ENCODE peak calls at places on chromosomes 1 and 21, in nine cellular contexts. R is RWPE1, X is psoas muscle, A is upper lobe of right lung, C is GM10248, E is sigmoid colon, S is MM.1S, W is dorsolateral prefrontal cortex, L is endothelial cell. U is an unnamed sample.

GRCh38 chr1:202156590-202156989 is 3.8 kb downstream of the PTPN7 start:
- DNase-seq in A (no peak), E (no peak), X (no peak), S (no peak), C (no peak), R (no peak), W (no peak), L (no peak), U (no peak)

GRCh38 chr1:100847481-100847880 is 47.2 kb downstream of the EXTL2 start:
- DNase-seq in A (no peak), C (no peak), X (no peak), L (no peak), R (no peak), E (no peak), W (no peak), S (no peak), U (no peak)

GRCh38 chr1:63317007-63317813 is 5.2 kb upstream of the FOXD3 start:
- DNase-seq in L (peak; percentile 84), C (peak; percentile 85), S (peak; percentile 92), A (peak; percentile 92), E (peak; percentile 80), X (peak; percentile 62), R (peak; percentile 66), W (no peak), U (peak; percentile 83)

GRCh38 chr1:180507826-180508724 is 5.7 kb upstream of the ACBD6 start:
- DNase-seq in C (no peak), E (no peak), R (no peak), L (no peak), W (no peak), A (no peak), S (no peak), X (no peak), U (no peak)

GRCh38 chr1:98702976-98703375 is 41.5 kb downstream of the SNX7 start:
- DNase-seq in E (no peak), C (no peak), A (no peak), X (no peak), S (no peak), R (no peak), L (no peak), W (no peak), U (no peak)

GRCh38 chr21:33157303-33157702 is 72.4 kb upstream of the IFNAR2 start:
- DNase-seq in R (no peak), L (no peak), W (no peak), S (no peak), E (no peak), A (no peak), X (no peak), C (no peak), U (no peak)

GRCh38 chr1:234647245-234647644 is 37.3 kb upstream of the IRF2BP2 start:
- DNase-seq in A (no peak), L (no peak), E (no peak), R (no peak), S (peak; percentile 75), X (no peak), W (no peak), C (no peak), U (no peak)

GRCh38 chr1:174999926-175000696 is at the start of gene CACYBP:
- DNase-seq in S (peak; percentile 56), E (no peak), R (no peak), C (no peak), X (peak; percentile 55), A (no peak), L (no peak), W (peak; percentile 34), U (no peak)

GRCh38 chr1:7630378-7630777 is 140.7 kb upstream of the VAMP3 start:
- DNase-seq in W (no peak), C (no peak), S (no peak), L (no peak), R (no peak), X (no peak), E (no peak), A (no peak), U (no peak)

GRCh38 chr1:58908539-58909161 is 124.8 kb upstream of the JUN start:
- DNase-seq in X (no peak), S (no peak), L (no peak), A (no peak), W (no peak), C (no peak), E (no peak), R (no peak), U (no peak)

GRCh38 chr1:24786191-24786590 is 40.9 kb downstream of the CLIC4 start:
- DNase-seq in R (peak; percentile 36), A (no peak), E (no peak), W (no peak), S (no peak), X (no peak), C (no peak), L (no peak), U (no peak)

GRCh38 chr21:46295177-46295711 is 9.1 kb downstream of the YBEY start:
- DNase-seq in A (no peak), L (no peak), E (no peak), S (no peak), W (no peak), X (peak; percentile 41), R (no peak), C (no peak), U (no peak)

GRCh38 chr1:99264201-99265021 is at the start of gene PLPPR4:
- DNase-seq in W (peak; percentile 18), S (no peak), C (peak; percentile 8), A (peak; percentile 73), X (peak; percentile 57), R (peak; percentile 5), L (peak; percentile 61), E (peak; percentile 63), U (peak; percentile 2)

GRCh38 chr1:19260211-19261138 is 8.9 kb downstream of the MRTO4 start:
- DNase-seq in E (no peak), X (no peak), A (peak; percentile 69), C (no peak), L (no peak), R (peak; percentile 70), W (no peak), S (no peak), U (no peak)

GRCh38 chr1:54794401-54795099 is 6.6 kb downstream of the TTC22 start:
- DNase-seq in S (no peak), R (no peak), W (no peak), E (no peak), C (no peak), A (no peak), X (no peak), L (no peak), U (no peak)

GRCh38 chr21:38165466-38166213 is 91.2 kb upstream of the KCNJ15 start:
- DNase-seq in R (no peak), A (no peak), L (no peak), C (no peak), W (peak; percentile 71), E (no peak), S (no peak), X (no peak), U (no peak)

GRCh38 chr21:37082375-37082774 is 9.3 kb downstream of the TTC3 start:
- DNase-seq in R (no peak), S (no peak), W (no peak), X (no peak), A (no peak), E (no peak), C (no peak), L (no peak), U (no peak)
- TF ChIP-seq CTCF in R (no peak), S (no peak), W (no peak), X (no peak), A (no peak), E (no peak), C (no peak), L (no peak), U (no peak)

DNA sequence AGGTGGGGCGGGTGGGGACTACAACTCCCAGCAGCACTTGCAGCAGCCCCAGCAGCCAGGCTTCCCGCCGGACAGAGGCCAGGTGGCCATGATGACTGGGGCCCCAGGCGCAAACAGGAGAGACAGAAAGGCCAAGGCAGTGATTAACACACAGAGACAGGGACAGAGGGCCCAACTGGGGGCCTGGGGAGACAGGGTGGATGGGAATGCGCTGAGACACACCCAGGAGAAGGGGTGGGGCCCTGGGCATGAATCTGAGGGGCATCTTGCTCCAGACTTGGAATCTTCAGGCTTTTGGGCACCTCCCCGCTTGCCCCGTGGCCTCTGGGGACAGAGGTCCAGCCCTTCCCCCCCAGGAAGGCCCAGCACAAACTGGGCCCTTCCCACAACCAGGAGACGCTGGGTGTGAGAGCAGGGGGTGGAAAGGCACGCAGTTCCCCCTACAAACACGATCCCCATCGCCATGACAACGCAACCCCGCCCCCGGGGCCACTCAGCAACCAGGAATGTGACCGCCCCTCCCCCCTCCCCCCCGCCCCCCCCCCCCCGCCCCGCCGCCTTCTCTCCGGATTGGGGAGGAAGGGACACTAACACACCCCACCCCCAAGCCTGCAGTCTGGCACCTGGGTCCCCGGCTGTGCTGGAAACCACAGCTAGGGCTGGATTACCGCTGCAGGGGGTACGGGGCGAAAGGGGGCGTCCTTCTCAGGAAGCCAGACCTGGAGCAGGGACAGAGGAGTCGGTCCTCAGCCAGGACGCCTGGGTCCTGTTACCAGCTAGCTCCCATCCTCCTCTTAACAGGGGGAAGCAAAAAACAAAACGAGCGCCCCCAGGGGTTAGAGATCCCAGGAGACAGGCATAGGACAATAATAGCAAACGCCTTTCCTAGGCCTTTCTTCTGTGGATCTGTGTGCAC is 4.5 kb downstream of the HDGF start:
- DNase-seq in L (peak; percentile 91), W (peak; percentile 81), X (peak; percentile 97), C (peak; percentile 62), E (peak; percentile 98), S (no peak), A (peak; percentile 95), R (peak; percentile 92), U (peak; percentile 48)
- TF ChIP-seq CTCF in L (no peak), W (no peak), X (no peak), C (no peak), E (no peak), S (peak; percentile 25), A (peak; percentile 14), R (no peak), U (peak; percentile 23)

GRCh38 chr1:43590389-43590788 is 59.6 kb upstream of the KDM4A start:
- DNase-seq in C (no peak), A (no peak), S (no peak), L (no peak), W (no peak), X (no peak), R (no peak), E (no peak), U (no peak)
- TF ChIP-seq CTCF in C (no peak), A (no peak), S (peak; percentile 20), L (no peak), W (no peak), X (no peak), R (no peak), E (no peak), U (no peak)

GRCh38 chr1:111963985-111964738 is 25.3 kb downstream of the KCND3 start:
- DNase-seq in W (peak; percentile 88), E (no peak), S (no peak), A (no peak), X (no peak), L (no peak), C (no peak), R (no peak), U (no peak)

GRCh38 chr1:111965781-111966453 is 23.6 kb downstream of the KCND3 start:
- DNase-seq in L (no peak), A (no peak), S (no peak), R (no peak), E (no peak), W (no peak), C (no peak), X (no peak), U (no peak)

GRCh38 chr1:111967886-111968285 is 21.6 kb downstream of the KCND3 start:
- DNase-seq in W (no peak), E (no peak), R (no peak), X (no peak), L (no peak), A (no peak), S (no peak), C (no peak), U (no peak)

GRCh38 chr1:111968511-111968910 is 21.0 kb downstream of the KCND3 start:
- DNase-seq in L (no peak), A (no peak), S (no peak), R (no peak), W (peak; percentile 80), X (no peak), E (no peak), C (no peak), U (no peak)

GRCh38 chr1:111967067-111967690 is 22.3 kb downstream of the KCND3 start:
- DNase-seq in R (no peak), A (peak; percentile 87), E (no peak), W (no peak), L (no peak), C (no peak), X (no peak), S (no peak), U (no peak)
- TF ChIP-seq CTCF in R (no peak), A (no peak), E (no peak), W (no peak), L (no peak), C (no peak), X (no peak), S (no peak), U (no peak)